ENCODE peak calls at places on chromosome 15, in ten cellular contexts. K is epithelial cell of esophagus; P is fibroblast of lung; O is neural crest cell; M is spleen; A is right atrium auricular region; I is tibial nerve; H is WTC11; T is CD4-positive, alpha-beta T cell; L is coronary artery. N is an unnamed sample.

GRCh38 chr15:45645026-45645980 is 10.5 kb downstream of the SQOR start:
- DNase-seq in T (no peak), L (no peak), M (no peak), O (no peak), I (no peak), K (peak; percentile 86), A (no peak), H (no peak), P (peak; percentile 74), N (no peak)

GRCh38 chr15:69792823-69793222 is 304.9 kb downstream of the TLE3 start:
- DNase-seq in P (no peak), L (no peak), K (no peak), T (no peak), A (peak; percentile 57), I (no peak), H (no peak), M (peak; percentile 49), O (no peak), N (no peak)

GRCh38 chr15:62464705-62465104 is 299.6 kb upstream of the C2CD4B start:
- DNase-seq in H (no peak), P (peak; percentile 73), M (no peak), T (no peak), O (no peak), A (no peak), I (no peak), K (no peak), L (no peak), N (no peak)

GRCh38 chr15:66019377-66019776 is 150.1 kb downstream of the RAB11A start:
- DNase-seq in T (no peak), H (peak; percentile 49), O (no peak), I (no peak), L (no peak), K (no peak), P (no peak), A (no peak), M (no peak), N (no peak)

GRCh38 chr15:88610756-88611231 is 10.3 kb upstream of the AEN start:
- DNase-seq in O (no peak), A (no peak), I (no peak), P (peak; percentile 20), L (no peak), K (no peak), M (no peak), T (no peak), H (no peak), N (no peak)

GRCh38 chr15:79308874-79309273 is 2.0 kb upstream of the TMED3 start:
- DNase-seq in H (no peak), K (no peak), O (no peak), I (no peak), L (no peak), M (no peak), P (no peak), A (no peak), T (no peak), N (no peak)

GRCh38 chr15:79365765-79366164 is 54.9 kb downstream of the TMED3 start:
- DNase-seq in P (no peak), K (no peak), A (no peak), T (no peak), I (no peak), L (no peak), H (no peak), O (no peak), M (no peak), N (no peak)

GRCh38 chr15:34804113-34804512 is 8.8 kb upstream of the ACTC1 start:
- DNase-seq in H (no peak), I (no peak), A (no peak), L (no peak), M (no peak), T (no peak), O (no peak), P (no peak), K (no peak), N (no peak)

GRCh38 chr15:75578206-75578947 is 738 bp downstream of the PTPN9 start:
- DNase-seq in K (peak; percentile 29), T (no peak), H (peak; percentile 30), A (no peak), M (peak; percentile 89), O (peak; percentile 22), I (no peak), P (peak; percentile 34), L (no peak), N (no peak)

GRCh38 chr15:66905185-66905584 is 160.2 kb upstream of the SMAD3 start:
- DNase-seq in M (no peak), L (peak; percentile 5), I (no peak), K (no peak), H (no peak), P (no peak), O (no peak), A (no peak), T (no peak), N (no peak)

GRCh38 chr15:96331942-96332853 is 1.7 kb downstream of the NR2F2 start:
- DNase-seq in P (peak; percentile 58), M (no peak), A (no peak), O (no peak), H (peak; percentile 53), L (peak; percentile 67), K (peak; percentile 59), I (no peak), T (no peak), N (no peak)

GRCh38 chr15:58026051-58026450 is 39.5 kb downstream of the ALDH1A2 start:
- DNase-seq in K (no peak), H (no peak), T (no peak), A (no peak), O (no peak), L (no peak), I (no peak), M (no peak), P (no peak), N (no peak)

GRCh38 chr15:59647085-59647484 is 10.2 kb downstream of the GTF2A2 start:
- DNase-seq in A (no peak), K (no peak), I (no peak), M (no peak), H (no peak), T (no peak), P (no peak), O (no peak), L (no peak), N (no peak)

GRCh38 chr15:59646271-59646670 is 11.0 kb downstream of the GTF2A2 start:
- DNase-seq in T (no peak), K (no peak), M (no peak), H (no peak), O (no peak), I (no peak), P (no peak), A (no peak), L (no peak), N (no peak)

GRCh38 chr15:59644757-59645156 is 12.6 kb downstream of the GTF2A2 start:
- DNase-seq in L (no peak), O (no peak), H (no peak), A (no peak), I (no peak), M (no peak), T (no peak), K (peak; percentile 41), P (peak; percentile 42), N (no peak)

GRCh38 chr15:59642351-59642750 is 15.0 kb downstream of the GTF2A2 start:
- DNase-seq in T (no peak), I (no peak), O (no peak), K (no peak), P (no peak), M (no peak), A (no peak), H (no peak), L (no peak), N (no peak)
- TF ChIP-seq CTCF in T (no peak), I (no peak), O (peak; percentile 60), K (peak; percentile 3), P (no peak), M (no peak), A (no peak), H (no peak), L (no peak), N (peak; percentile 77)

GRCh38 chr15:48469271-48469670 is 138.0 kb downstream of the DUT start:
- DNase-seq in P (peak; percentile 50), L (no peak), K (no peak), I (no peak), H (no peak), A (no peak), T (no peak), O (no peak), M (no peak), N (no peak)
- TF ChIP-seq CTCF in P (no peak), L (no peak), K (no peak), I (no peak), H (no peak), A (no peak), T (no peak), O (no peak), M (no peak), N (peak; percentile 8)

GRCh38 chr15:29669823-29670222 is 152.4 kb downstream of the TJP1 start:
- DNase-seq in I (no peak), L (no peak), A (no peak), H (no peak), T (no peak), M (no peak), K (peak; percentile 87), P (peak; percentile 64), O (no peak), N (no peak)

GRCh38 chr15:29665441-29665985 is 156.8 kb downstream of the TJP1 start:
- DNase-seq in A (no peak), L (no peak), O (no peak), H (no peak), T (no peak), K (no peak), M (no peak), P (no peak), I (no peak), N (no peak)

GRCh38 chr15:29670266-29670665 is 152.0 kb downstream of the TJP1 start:
- DNase-seq in H (no peak), A (no peak), I (no peak), T (no peak), O (no peak), L (no peak), P (peak; percentile 41), K (peak; percentile 64), M (no peak), N (no peak)

GRCh38 chr15:29666241-29666640 is 156.0 kb downstream of the TJP1 start:
- DNase-seq in P (no peak), H (no peak), A (no peak), K (no peak), T (no peak), I (no peak), O (no peak), M (no peak), L (no peak), N (no peak)

DNA sequence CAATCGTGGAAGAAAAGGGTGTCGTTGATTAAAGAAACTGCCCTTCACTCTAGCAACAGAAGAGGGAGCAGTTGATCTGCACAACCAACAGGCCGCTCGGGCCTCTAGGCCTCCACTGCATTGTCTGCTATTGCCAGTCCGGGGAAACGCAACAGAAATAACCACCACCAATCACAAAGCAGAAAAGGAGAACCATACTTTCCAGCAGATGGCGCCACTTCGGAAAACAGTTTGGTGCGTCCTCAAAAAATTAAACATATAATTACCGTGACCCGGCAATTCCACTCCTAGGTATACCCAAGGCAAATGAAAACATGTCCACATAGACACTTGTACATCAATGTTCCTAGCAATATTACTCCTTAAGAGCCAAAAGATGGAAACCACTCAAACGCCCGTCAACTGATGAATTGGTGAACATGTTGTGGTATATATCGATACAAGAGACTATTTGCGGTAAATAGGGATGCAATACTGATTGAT is 154.1 kb downstream of the TJP1 start:
- DNase-seq in I (no peak), O (peak; percentile 72), A (peak; percentile 69), K (peak; percentile 90), M (no peak), H (peak; percentile 83), P (peak; percentile 85), T (no peak), L (no peak), N (no peak)
- TF ChIP-seq CTCF in I (peak; percentile 42), O (peak; percentile 90), A (peak; percentile 43), K (peak; percentile 76), M (peak; percentile 23), H (peak; percentile 68), P (peak; percentile 84), T (no peak), L (peak; percentile 22), N (peak; percentile 98)

GRCh38 chr15:47194718-47195117 is 522.6 kb upstream of the SEMA6D start:
- DNase-seq in P (peak; percentile 18), H (no peak), K (peak; percentile 68), L (no peak), T (no peak), O (no peak), A (no peak), I (no peak), M (no peak), N (no peak)
- TF ChIP-seq CTCF in P (peak; percentile 29), H (no peak), K (peak; percentile 48), L (no peak), T (no peak), O (peak; percentile 63), A (no peak), I (no peak), M (no peak), N (peak; percentile 80)